ENCODE peak calls at places on chromosomes 11 and 22, in ten cellular contexts. M, E, V, S, C, Y, P, L, K and H are unnamed samples.

GRCh38 chr11:8709002-8709672 is 26.5 kb downstream of the RPL27A start:
- DNase-seq in L (peak; percentile 70), M (no peak), P (no peak), K (no peak), E (no peak), S (peak; percentile 50), C (no peak), V (peak; percentile 96), Y (no peak), H (no peak)

GRCh38 chr11:44223261-44223660 is 86.7 kb downstream of the ALX4 start:
- DNase-seq in P (no peak), S (no peak), E (no peak), Y (peak; percentile 27), K (no peak), M (no peak), L (no peak), V (no peak), C (peak; percentile 20), H (no peak)

GRCh38 chr22:20022231-20023069 is 1.5 kb downstream of the TANGO2 start:
- DNase-seq in Y (no peak), K (no peak), S (no peak), C (no peak), L (no peak), E (no peak), M (no peak), P (no peak), V (peak; percentile 67), H (no peak)

GRCh38 chr22:17412232-17412631 is 43.0 kb downstream of the CECR2 start:
- DNase-seq in E (no peak), P (no peak), S (no peak), V (no peak), M (no peak), L (no peak), Y (no peak), C (no peak), K (no peak), H (no peak)

GRCh38 chr11:105265859-105266258 is 126.3 kb upstream of the CARD18 start:
- DNase-seq in L (no peak), M (no peak), V (no peak), K (no peak), Y (peak; percentile 65), P (no peak), C (peak; percentile 1), S (no peak), E (no peak), H (no peak)

GRCh38 chr11:19895776-19896175 is 183.1 kb downstream of the NAV2 start:
- DNase-seq in S (no peak), E (no peak), K (no peak), L (no peak), P (no peak), C (no peak), Y (peak; percentile 52), M (no peak), V (no peak), H (no peak)

GRCh38 chr11:11973866-11974265 is 34.6 kb downstream of the DKK3 start:
- DNase-seq in M (no peak), K (no peak), C (no peak), P (no peak), E (no peak), Y (no peak), L (peak; percentile 6), V (no peak), S (peak; percentile 8), H (no peak)

GRCh38 chr11:16252373-16252772 is 104.0 kb downstream of the SOX6 start:
- DNase-seq in S (no peak), M (no peak), K (no peak), Y (peak; percentile 16), E (no peak), L (peak; percentile 1), V (no peak), P (no peak), C (no peak), H (peak; percentile 2)

GRCh38 chr11:57248780-57249383 is 11.8 kb upstream of the APLNR start:
- DNase-seq in C (peak; percentile 66), Y (peak; percentile 69), L (peak; percentile 81), S (peak; percentile 46), K (no peak), E (no peak), P (no peak), V (peak; percentile 85), M (peak; percentile 40), H (peak; percentile 30)

GRCh38 chr22:39317084-39317755 is 2.2 kb downstream of the RPL3 start:
- DNase-seq in P (peak; percentile 57), Y (peak; percentile 22), V (no peak), M (no peak), L (peak; percentile 30), C (no peak), E (no peak), S (no peak), K (no peak), H (no peak)

GRCh38 chr11:11486002-11486401 is 133.0 kb upstream of the CSNK2A3 start:
- DNase-seq in L (no peak), Y (no peak), S (peak; percentile 35), M (no peak), E (no peak), V (no peak), P (no peak), C (no peak), K (no peak), H (no peak)

GRCh38 chr11:118527109-118527508 is at the start of gene TTC36:
- DNase-seq in V (no peak), C (no peak), L (peak; percentile 64), K (no peak), P (no peak), Y (no peak), M (no peak), S (no peak), E (no peak), H (no peak)

GRCh38 chr11:110471315-110471714 is 41.6 kb downstream of the FDX1 start:
- DNase-seq in S (no peak), E (no peak), C (no peak), L (no peak), K (no peak), V (no peak), M (no peak), Y (no peak), P (no peak), H (no peak)

GRCh38 chr11:67253872-67254624 is 12.2 kb upstream of the GRK2 start:
- DNase-seq in P (peak; percentile 14), V (no peak), K (no peak), S (no peak), C (no peak), E (no peak), Y (no peak), L (no peak), M (no peak), H (no peak)

GRCh38 chr11:72224587-72225410 is at the start of gene INPPL1:
- DNase-seq in E (no peak), P (peak; percentile 53), C (no peak), K (no peak), V (peak; percentile 86), L (peak; percentile 90), Y (peak; percentile 43), M (peak; percentile 18), S (peak; percentile 58), H (no peak)

GRCh38 chr22:28243539-28243938 is 324.5 kb upstream of the PITPNB start:
- DNase-seq in L (no peak), V (no peak), P (no peak), E (no peak), K (no peak), C (no peak), M (no peak), Y (no peak), S (no peak), H (no peak)

GRCh38 chr22:49929553-49929979 is 11.1 kb downstream of the CRELD2 start:
- DNase-seq in K (peak; percentile 45), V (no peak), Y (peak; percentile 62), L (peak; percentile 99), M (no peak), E (peak; percentile 63), P (peak; percentile 85), C (peak; percentile 69), S (peak; percentile 81), H (peak; percentile 95)

GRCh38 chr11:32229566-32230240 is 138.8 kb downstream of the RCN1 start:
- DNase-seq in V (no peak), P (no peak), M (no peak), E (no peak), S (no peak), L (no peak), K (no peak), C (no peak), Y (no peak), H (no peak)

GRCh38 chr11:132784441-132784840 is 747.9 kb downstream of the OPCML start:
- DNase-seq in Y (peak; percentile 4), C (no peak), S (no peak), E (no peak), K (no peak), P (no peak), V (no peak), L (no peak), M (no peak), H (no peak)

GRCh38 chr11:74630043-74630442 is 37.7 kb downstream of the POLD3 start:
- DNase-seq in C (no peak), K (no peak), V (no peak), M (no peak), P (no peak), L (no peak), E (no peak), Y (no peak), S (no peak), H (no peak)

GRCh38 chr11:93526691-93527583 is 16.3 kb downstream of the SMCO4 start:
- DNase-seq in P (no peak), S (no peak), L (no peak), M (no peak), C (no peak), V (no peak), E (no peak), K (no peak), Y (no peak), H (no peak)

GRCh38 chr11:5522308-5522707 is 5.8 kb upstream of the UBQLNL start:
- DNase-seq in Y (peak; percentile 3), L (no peak), P (no peak), C (peak; percentile 13), M (no peak), V (no peak), E (no peak), S (no peak), K (no peak), H (no peak)

GRCh38 chr11:35390737-35391682 is 28.3 kb downstream of the SLC1A2 start:
- DNase-seq in E (no peak), C (no peak), V (no peak), S (peak; percentile 59), M (peak; percentile 31), Y (peak; percentile 92), L (no peak), K (no peak), P (peak; percentile 31), H (no peak)

GRCh38 chr11:12163181-12163841 is 52.9 kb downstream of the MICAL2 start:
- DNase-seq in P (no peak), V (no peak), K (no peak), L (no peak), M (no peak), Y (peak; percentile 46), C (peak; percentile 46), E (no peak), S (no peak), H (no peak)